ENCODE peak calls at places on chromosomes 7 and 10, in eight cellular contexts. R, G, E, C, X, S, H and N are unnamed samples.

GRCh38 chr7:132430863-132431822 is 145.1 kb downstream of the PLXNA4 start:
- DNase-seq in C (no peak), H (no peak), R (peak; percentile 85), G (peak; percentile 82), E (no peak), X (peak; percentile 56), S (no peak), N (no peak)

GRCh38 chr10:80461208-80462183 is 7.4 kb downstream of the TSPAN14 start:
- DNase-seq in X (peak; percentile 37), R (no peak), E (no peak), G (peak; percentile 66), S (peak; percentile 19), H (no peak), C (no peak), N (no peak)

GRCh38 chr7:2028733-2029132 is 204.0 kb downstream of the MAD1L1 start:
- DNase-seq in H (no peak), R (no peak), E (no peak), G (no peak), S (no peak), C (no peak), X (no peak), N (no peak)

GRCh38 chr10:94630017-94630688 is 53.4 kb upstream of the CYP2C18 start:
- DNase-seq in E (no peak), H (no peak), X (peak; percentile 40), R (no peak), C (peak; percentile 67), G (peak; percentile 42), S (peak; percentile 24), N (no peak)

GRCh38 chr7:136874393-136875032 is 6.1 kb downstream of the CHRM2 start:
- DNase-seq in G (peak; percentile 42), H (no peak), R (no peak), E (no peak), X (peak; percentile 25), C (peak; percentile 30), S (no peak), N (peak; percentile 33)

GRCh38 chr10:43355749-43356371 is 15.6 kb upstream of the FXYD4 start:
- DNase-seq in C (no peak), X (peak; percentile 86), E (no peak), S (no peak), R (peak; percentile 34), G (peak; percentile 48), H (no peak), N (no peak)

GRCh38 chr10:75443362-75443761 is 11.9 kb downstream of the LRMDA start:
- DNase-seq in G (no peak), C (no peak), S (no peak), X (no peak), E (no peak), R (no peak), H (no peak), N (no peak)

GRCh38 chr10:114477285-114477684 is 73.0 kb upstream of the AFAP1L2 start:
- DNase-seq in G (peak; percentile 7), R (no peak), S (no peak), E (no peak), X (no peak), C (no peak), H (no peak), N (no peak)

GRCh38 chr7:155987681-155988080 is 175.4 kb upstream of the SHH start:
- DNase-seq in R (no peak), E (no peak), S (no peak), C (no peak), G (no peak), X (no peak), H (no peak), N (no peak)